ENCODE peak calls at places on chromosomes 4 and X, in six cellular contexts. K, P, B, C, H and M are unnamed samples.

GRCh38 chr4:19381068-19381467 is 870.6 kb upstream of the SLIT2 start:
- ATAC-seq in H (no peak), P (no peak), C (no peak), K (no peak), B (no peak), M (no peak)

GRCh38 chrX:36035550-36035949 is 116.0 kb downstream of the CFAP47 start:
- ATAC-seq in C (no peak), B (no peak), P (no peak), K (no peak), H (no peak), M (no peak)

GRCh38 chr4:141730805-141731204 is 94.4 kb downstream of the IL15 start:
- ATAC-seq in H (no peak), B (no peak), P (no peak), K (no peak), C (no peak), M (no peak)

GRCh38 chr4:22071749-22072148 is 123.2 kb upstream of the KCNIP4 start:
- ATAC-seq in H (no peak), B (no peak), C (no peak), K (no peak), P (no peak), M (no peak)

GRCh38 chrX:118226060-118226428 is 109.4 kb upstream of the KLHL13 start:
- ATAC-seq in P (peak; percentile 72), C (peak; percentile 70), H (peak; percentile 44), B (no peak), K (peak; percentile 31), M (no peak)

GRCh38 chr4:180380733-180381132 is 1862.5 kb upstream of the TENM3 start:
- ATAC-seq in H (no peak), P (peak; percentile 97), C (no peak), K (no peak), B (no peak), M (no peak)

GRCh38 chr4:141570290-141570689 is 66.1 kb upstream of the IL15 start:
- ATAC-seq in H (no peak), P (no peak), B (no peak), K (no peak), C (no peak), M (no peak)

GRCh38 chr4:93002240-93002639 is 698.5 kb downstream of the GRID2 start:
- ATAC-seq in K (no peak), C (no peak), B (no peak), P (no peak), H (no peak), M (no peak)

GRCh38 chr4:162683659-162684370 is 482.9 kb downstream of the NAF1 start:
- ATAC-seq in K (no peak), C (no peak), B (no peak), P (no peak), H (peak; percentile 98), M (no peak)

GRCh38 chr4:116357758-116358157 is 727.6 kb downstream of the TRAM1L1 start:
- ATAC-seq in H (no peak), C (no peak), B (no peak), K (no peak), P (no peak), M (no peak)

GRCh38 chr4:105174098-105174497 is 27.4 kb downstream of the TET2 start:
- ATAC-seq in P (no peak), K (no peak), B (no peak), H (no peak), C (no peak), M (no peak)

GRCh38 chr4:174012135-174012923 is 271.1 kb downstream of the FBXO8 start:
- ATAC-seq in C (no peak), H (no peak), K (no peak), B (no peak), P (no peak), M (no peak)

GRCh38 chrX:100745806-100746537 is 14.1 kb upstream of the SYTL4 start:
- ATAC-seq in P (no peak), H (no peak), B (peak; percentile 48), K (no peak), C (no peak), M (peak; percentile 81)

GRCh38 chr4:184463158-184463557 is 11.2 kb downstream of the IRF2 start:
- ATAC-seq in B (no peak), K (no peak), H (no peak), C (no peak), P (no peak), M (no peak)

GRCh38 chr4:138307319-138307718 is 65.2 kb upstream of the SLC7A11 start:
- ATAC-seq in P (no peak), B (no peak), H (no peak), K (no peak), C (peak; percentile 40), M (no peak)

GRCh38 chr4:103425406-103425805 is 227.3 kb upstream of the CENPE start:
- ATAC-seq in B (no peak), K (no peak), P (no peak), H (peak; percentile 68), C (no peak), M (no peak)

GRCh38 chrX:31331045-31331444 is 259.2 kb upstream of the FTHL17 start:
- ATAC-seq in K (no peak), H (no peak), P (no peak), B (no peak), C (no peak), M (no peak)

GRCh38 chr4:150325872-150326271 is 247.6 kb downstream of the DCLK2 start:
- ATAC-seq in C (no peak), B (no peak), H (no peak), P (no peak), K (no peak), M (no peak)

GRCh38 chr4:113446019-113446418 is 315.5 kb downstream of the CAMK2D start:
- ATAC-seq in C (no peak), K (no peak), P (peak; percentile 80), H (no peak), B (peak; percentile 54), M (no peak)

GRCh38 chrX:68487924-68488323 is 10.9 kb upstream of the YIPF6 start:
- ATAC-seq in K (no peak), C (no peak), P (no peak), H (no peak), B (no peak), M (no peak)

GRCh38 chrX:2627272-2627867 is 63.7 kb upstream of the CD99 start:
- ATAC-seq in H (peak; percentile 92), P (peak; percentile 74), K (peak; percentile 95), B (no peak), C (peak; percentile 86), M (peak; percentile 41)

GRCh38 chrX:40784516-40785151 is 49.3 kb upstream of the MED14 start:
- ATAC-seq in K (no peak), P (no peak), H (peak; percentile 89), C (no peak), B (no peak), M (no peak)

GRCh38 chr4:25423548-25423947 is 46.5 kb downstream of the ANAPC4 start:
- ATAC-seq in P (no peak), C (no peak), K (no peak), B (no peak), H (no peak), M (no peak)

GRCh38 chrX:10050481-10050880 is 83.3 kb downstream of the CLDN34 start:
- ATAC-seq in C (no peak), K (peak; percentile 90), B (no peak), P (no peak), H (no peak), M (no peak)

GRCh38 chr4:145196747-145197146 is 16.4 kb upstream of the OTUD4 start:
- ATAC-seq in H (no peak), C (peak; percentile 26), B (no peak), P (no peak), K (no peak), M (no peak)

GRCh38 chr4:52157641-52158316 is 106.7 kb downstream of the SPATA18 start:
- ATAC-seq in B (no peak), H (no peak), P (no peak), C (no peak), K (no peak), M (peak; percentile 34)

GRCh38 chr4:17932041-17932440 is 89.5 kb downstream of the LCORL start:
- ATAC-seq in P (no peak), H (no peak), C (no peak), B (no peak), K (no peak), M (no peak)

GRCh38 chr4:141079393-141079930 is 53.8 kb downstream of the RNF150 start:
- ATAC-seq in K (no peak), H (no peak), P (no peak), B (no peak), C (no peak), M (no peak)

GRCh38 chr4:101355767-101356702 is 8.7 kb upstream of the PPP3CA start:
- ATAC-seq in B (peak; percentile 64), H (peak; percentile 98), P (peak; percentile 81), K (no peak), C (no peak), M (peak; percentile 65)

GRCh38 chrX:72540318-72540717 is 32.3 kb downstream of the HDAC8 start:
- ATAC-seq in K (no peak), H (no peak), P (no peak), B (peak; percentile 39), C (peak; percentile 81), M (no peak)

GRCh38 chrX:72545990-72546389 is 26.7 kb downstream of the HDAC8 start:
- ATAC-seq in K (peak; percentile 47), B (no peak), C (no peak), H (peak; percentile 37), P (peak; percentile 53), M (no peak)
- TF ChIP-seq CTCF in K (peak; percentile 11), B (no peak), C (peak; percentile 25), H (peak; percentile 24), P (no peak), M (no peak)

GRCh38 chrX:55132416-55132815 is 43.6 kb downstream of the PAGE2 start:
- ATAC-seq in K (no peak), C (no peak), B (no peak), P (no peak), H (no peak), M (no peak)

GRCh38 chrX:55135171-55135570 is 46.4 kb downstream of the PAGE2 start:
- ATAC-seq in K (no peak), B (no peak), C (peak; percentile 86), H (peak; percentile 69), P (peak; percentile 57), M (no peak)
- TF ChIP-seq POLR2AphosphoS5 in K (no peak), B (no peak), C (no peak), H (no peak), P (no peak), M (no peak)

GRCh38 chr4:72377491-72378194 is 191.4 kb downstream of the ADAMTS3 start:
- ATAC-seq in B (no peak), K (no peak), H (no peak), C (no peak), P (no peak), M (no peak)
- TF ChIP-seq CTCF in B (no peak), K (no peak), H (no peak), C (no peak), P (no peak), M (no peak)

DNA sequence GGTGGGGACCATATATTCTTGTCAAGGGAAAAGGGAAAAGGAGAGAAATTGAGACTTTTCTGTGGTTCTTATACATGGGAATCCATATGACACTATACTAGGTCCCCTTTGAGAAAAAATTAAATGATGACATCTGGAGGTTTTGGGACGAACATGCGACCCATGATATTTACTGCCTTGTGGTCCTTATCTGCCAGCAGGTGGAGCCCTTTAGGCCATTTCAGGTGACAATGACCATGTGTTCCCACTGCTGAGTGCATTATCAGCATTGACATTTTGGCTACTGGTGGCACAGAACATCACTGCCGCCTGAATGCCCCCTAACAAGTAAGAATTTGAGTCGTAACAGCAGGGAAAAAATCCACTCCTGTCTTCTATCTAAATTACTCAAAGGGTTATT is 843.4 kb downstream of the FSTL5 start:
- ATAC-seq in B (no peak), K (peak; percentile 86), H (peak; percentile 91), P (peak; percentile 91), C (no peak), M (no peak)
- TF ChIP-seq POLR2AphosphoS5 in B (no peak), K (no peak), H (no peak), P (no peak), C (no peak), M (no peak)

GRCh38 chrX:85851418-85851817 is 195.9 kb downstream of the CHM start:
- ATAC-seq in C (peak; percentile 64), K (peak; percentile 52), P (peak; percentile 63), B (no peak), H (peak; percentile 89), M (no peak)
- TF ChIP-seq CTCF in C (peak; percentile 51), K (peak; percentile 54), P (peak; percentile 54), B (peak; percentile 12), H (peak; percentile 70), M (no peak)